ENCODE peak calls at places on chromosomes 4 and X, in eight cellular contexts. U is stimulated activated CD4-positive, alpha-beta T cell treated with anti-CD3 and anti-CD28 coated beads, Interleukin-15, amount 100 ng/mL, for 24 hours; V is NCI-H1092; P is SK-N-DZ; T is NCI-H2227 treated with DMSO at 0.1 percent for 48 hours; H is ecto neural progenitor cell; J is substantia nigra; L is EL. N is an unnamed sample.

GRCh38 chrX:21723814-21724213 is 34.1 kb downstream of the SMPX start:
- DNase-seq in U (no peak), V (no peak), P (peak; percentile 68), T (no peak), H (no peak), J (no peak), L (no peak), N (no peak)

GRCh38 chrX:119516157-119516702 is 48.0 kb downstream of the SLC25A5 start:
- DNase-seq in U (peak; percentile 23), V (peak; percentile 49), P (peak; percentile 63), T (peak; percentile 90), H (peak; percentile 49), J (peak; percentile 7), L (peak; percentile 58), N (peak; percentile 60)

GRCh38 chr4:74793757-74794340 is 474 bp downstream of the BTC start:
- DNase-seq in U (peak; percentile 27), V (peak; percentile 6), P (no peak), T (no peak), H (peak; percentile 74), J (no peak), L (peak; percentile 25), N (peak; percentile 54)

GRCh38 chr4:16824278-16824806 is 74.1 kb downstream of the LDB2 start:
- DNase-seq in U (no peak), V (no peak), P (no peak), T (no peak), H (no peak), J (no peak), L (no peak), N (no peak)

GRCh38 chr4:81723927-81724587 is 252.3 kb upstream of the RASGEF1B start:
- DNase-seq in U (no peak), V (no peak), P (no peak), T (no peak), H (no peak), J (no peak), L (no peak), N (peak; percentile 37)

GRCh38 chrX:44071847-44072545 is 98.8 kb upstream of the NDP start:
- DNase-seq in U (no peak), V (no peak), P (no peak), T (no peak), H (no peak), J (no peak), L (peak; percentile 83), N (no peak)

GRCh38 chrX:85379174-85379907 is at the start of gene POF1B:
- DNase-seq in U (no peak), V (no peak), P (no peak), T (no peak), H (no peak), J (no peak), L (no peak), N (peak; percentile 35)

GRCh38 chr4:139735381-139736256 is 70.0 kb downstream of the MGST2 start:
- DNase-seq in U (peak; percentile 20), V (peak; percentile 10), P (peak; percentile 79), T (no peak), H (peak; percentile 79), J (peak; percentile 12), L (peak; percentile 10), N (no peak)

GRCh38 chr4:128766781-128767180 is 42.7 kb upstream of the JADE1 start:
- DNase-seq in U (no peak), V (no peak), P (no peak), T (no peak), H (no peak), J (no peak), L (no peak), N (no peak)

GRCh38 chr4:138688531-138689181 is 326.9 kb upstream of the NOCT start:
- DNase-seq in U (no peak), V (no peak), P (no peak), T (no peak), H (no peak), J (no peak), L (no peak), N (no peak)

GRCh38 chr4:141654098-141654497 is 17.7 kb downstream of the IL15 start:
- DNase-seq in U (no peak), V (no peak), P (peak; percentile 20), T (no peak), H (peak; percentile 56), J (no peak), L (peak; percentile 40), N (no peak)

GRCh38 chr4:146742416-146742815 is 103.7 kb downstream of the POU4F2 start:
- DNase-seq in U (no peak), V (no peak), P (no peak), T (no peak), H (no peak), J (no peak), L (no peak), N (no peak)

GRCh38 chrX:40087574-40088298 is 10.0 kb downstream of the BCOR start:
- DNase-seq in U (no peak), V (no peak), P (no peak), T (no peak), H (peak; percentile 44), J (no peak), L (peak; percentile 59), N (no peak)

GRCh38 chr4:138912714-138913340 is 102.8 kb upstream of the NOCT start:
- DNase-seq in U (no peak), V (no peak), P (no peak), T (no peak), H (no peak), J (no peak), L (no peak), N (no peak)

GRCh38 chrX:16023790-16024734 is 99.3 kb upstream of the GRPR start:
- DNase-seq in U (peak; percentile 13), V (no peak), P (no peak), T (no peak), H (no peak), J (no peak), L (peak; percentile 43), N (no peak)

GRCh38 chrX:41670108-41670507 is 18.7 kb upstream of the GPR34 start:
- DNase-seq in U (no peak), V (no peak), P (no peak), T (no peak), H (no peak), J (no peak), L (peak; percentile 20), N (no peak)

GRCh38 chr4:145248971-145249370 is 68.6 kb upstream of the OTUD4 start:
- DNase-seq in U (no peak), V (no peak), P (no peak), T (no peak), H (no peak), J (no peak), L (no peak), N (no peak)

GRCh38 chr4:158046345-158046744 is 126.5 kb downstream of the GASK1B start:
- DNase-seq in U (no peak), V (no peak), P (no peak), T (no peak), H (no peak), J (no peak), L (no peak), N (no peak)

GRCh38 chrX:155334486-155335316 is at the start of gene CLIC2:
- DNase-seq in U (no peak), V (peak; percentile 28), P (no peak), T (no peak), H (no peak), J (no peak), L (peak; percentile 38), N (peak; percentile 33)

GRCh38 chr4:68082758-68083157 is 46.9 kb downstream of the TMPRSS11F start:
- DNase-seq in U (no peak), V (no peak), P (no peak), T (no peak), H (no peak), J (no peak), L (no peak), N (no peak)

GRCh38 chrX:120790118-120790517 is 85.5 kb downstream of the CT47B1 start:
- DNase-seq in U (no peak), V (peak; percentile 52), P (peak; percentile 39), T (peak; percentile 48), H (peak; percentile 44), J (peak; percentile 9), L (peak; percentile 59), N (peak; percentile 15)

GRCh38 chr4:8088966-8089491 is 69.6 kb downstream of the ABLIM2 start:
- DNase-seq in U (no peak), V (no peak), P (no peak), T (no peak), H (no peak), J (no peak), L (no peak), N (no peak)

GRCh38 chr4:96698891-96699290 is 859.0 kb downstream of the PDHA2 start:
- DNase-seq in U (no peak), V (no peak), P (no peak), T (no peak), H (no peak), J (no peak), L (no peak), N (no peak)

GRCh38 chr4:164177753-164178152 is 576.2 kb upstream of the SMIM31 start:
- DNase-seq in U (no peak), V (no peak), P (no peak), T (no peak), H (no peak), J (no peak), L (no peak), N (no peak)

GRCh38 chr4:185383451-185383850 is 12.3 kb downstream of the LRP2BP start:
- DNase-seq in U (no peak), V (no peak), P (no peak), T (no peak), H (no peak), J (no peak), L (no peak), N (peak; percentile 55)

GRCh38 chr4:156820931-156821330 is 150.7 kb downstream of the PDGFC start:
- DNase-seq in U (no peak), V (no peak), P (no peak), T (no peak), H (no peak), J (no peak), L (no peak), N (no peak)

GRCh38 chrX:142251665-142252064 is 46.6 kb upstream of the MAGEC2 start:
- DNase-seq in U (no peak), V (no peak), P (no peak), T (no peak), H (no peak), J (no peak), L (peak; percentile 56), N (no peak)

GRCh38 chr4:7389719-7390118 is 45.0 kb downstream of the PSAPL1 start:
- DNase-seq in U (no peak), V (no peak), P (no peak), T (no peak), H (peak; percentile 44), J (no peak), L (no peak), N (no peak)

GRCh38 chrX:142978130-142978684 is 47.5 kb upstream of the SPANXN4 start:
- DNase-seq in U (no peak), V (no peak), P (no peak), T (no peak), H (no peak), J (no peak), L (no peak), N (no peak)

GRCh38 chr4:185899833-185900232 is 87.8 kb upstream of the SORBS2 start:
- DNase-seq in U (no peak), V (no peak), P (no peak), T (no peak), H (no peak), J (no peak), L (no peak), N (no peak)

GRCh38 chrX:73916931-73917657 is 354.1 kb downstream of the CHIC1 start:
- DNase-seq in U (no peak), V (no peak), P (no peak), T (no peak), H (no peak), J (no peak), L (peak; percentile 90), N (no peak)

GRCh38 chr4:2817136-2817535 is 24.3 kb downstream of the SH3BP2 start:
- DNase-seq in U (no peak), V (no peak), P (no peak), T (no peak), H (no peak), J (no peak), L (no peak), N (no peak)

GRCh38 chrX:8341814-8342590 is 122.6 kb upstream of the VCX3B start:
- DNase-seq in U (no peak), V (no peak), P (no peak), T (no peak), H (no peak), J (no peak), L (no peak), N (no peak)

GRCh38 chr4:7828926-7829325 is 110.7 kb downstream of the AFAP1 start:
- DNase-seq in U (no peak), V (no peak), P (no peak), T (no peak), H (no peak), J (no peak), L (peak; percentile 74), N (no peak)

N was measured in NCI-H2029 treated with DMSO at 0.1 percent for 48 hours.